ENCODE peak calls at places on chromosomes 16 and 17, in seven cellular contexts. N, O, L, E, C, F and Q are unnamed samples.

GRCh38 chr17:72034000-72034399 is 86.8 kb upstream of the SOX9 start:
- DNase-seq in F (no peak), L (no peak), C (no peak), N (no peak), O (no peak), E (no peak), Q (no peak)

GRCh38 chr17:76408037-76408849 is 23.8 kb downstream of the SPHK1 start:
- DNase-seq in L (peak; percentile 56), C (peak; percentile 51), N (peak; percentile 72), F (no peak), E (peak; percentile 23), O (no peak), Q (peak; percentile 75)

GRCh38 chr17:13393841-13394710 is 207.7 kb downstream of the HS3ST3A1 start:
- DNase-seq in F (no peak), L (peak; percentile 95), N (no peak), E (peak; percentile 64), O (no peak), C (peak; percentile 76), Q (no peak)

GRCh38 chr17:9175700-9176467 is 154.6 kb downstream of the NTN1 start:
- DNase-seq in F (no peak), C (no peak), N (no peak), O (no peak), L (no peak), E (no peak), Q (no peak)

GRCh38 chr16:83701494-83701893 is 106.3 kb upstream of the HSBP1 start:
- DNase-seq in O (no peak), E (no peak), N (no peak), L (peak; percentile 46), C (peak; percentile 40), F (no peak), Q (no peak)

GRCh38 chr16:47142469-47143328 is 1.0 kb downstream of the NETO2 start:
- DNase-seq in E (peak; percentile 10), C (peak; percentile 63), F (no peak), O (no peak), N (no peak), L (peak; percentile 62), Q (peak; percentile 52)

GRCh38 chr17:30600062-30600829 is 123.0 kb downstream of the GOSR1 start:
- DNase-seq in C (peak; percentile 81), F (no peak), L (peak; percentile 81), N (peak; percentile 90), O (peak; percentile 23), E (peak; percentile 62), Q (peak; percentile 84)

GRCh38 chr16:84919267-84919666 is 92.1 kb downstream of the ZDHHC7 start:
- DNase-seq in N (no peak), O (no peak), C (peak; percentile 34), L (no peak), E (no peak), F (no peak), Q (no peak)

GRCh38 chr16:56779956-56780355 is 50.0 kb downstream of the NUP93 start:
- DNase-seq in E (no peak), O (no peak), L (no peak), F (no peak), N (no peak), C (no peak), Q (no peak)

GRCh38 chr17:21272881-21273839 is 11.4 kb upstream of the MAP2K3 start:
- DNase-seq in E (no peak), F (no peak), C (no peak), L (no peak), O (no peak), N (no peak), Q (no peak)

GRCh38 chr17:20271016-20271610 is 196.2 kb downstream of the LGALS9B start:
- DNase-seq in O (no peak), L (no peak), F (no peak), E (no peak), C (no peak), N (no peak), Q (no peak)

GRCh38 chr17:78707016-78707415 is 75.1 kb downstream of the CYTH1 start:
- DNase-seq in E (no peak), C (peak; percentile 61), L (peak; percentile 38), F (no peak), O (no peak), N (no peak), Q (no peak)

GRCh38 chr17:75683467-75684041 is 16.4 kb downstream of the SAP30BP start:
- DNase-seq in F (no peak), N (no peak), E (peak; percentile 86), O (no peak), L (peak; percentile 82), C (peak; percentile 69), Q (no peak)

GRCh38 chr17:3004925-3005324 is 58.5 kb downstream of the OR1D5 start:
- DNase-seq in C (no peak), E (no peak), L (no peak), O (no peak), N (no peak), F (no peak), Q (no peak)

GRCh38 chr16:82133798-82134197 is 36.2 kb downstream of the MPHOSPH6 start:
- DNase-seq in F (no peak), N (no peak), O (no peak), L (no peak), E (no peak), C (no peak), Q (no peak)

GRCh38 chr16:74771656-74772315 is 2.8 kb downstream of the FA2H start:
- DNase-seq in N (no peak), O (no peak), E (no peak), C (no peak), F (no peak), L (no peak), Q (no peak)

GRCh38 chr17:41785876-41786226 is 660 bp downstream of the JUP start:
- DNase-seq in C (no peak), N (no peak), O (no peak), L (peak; percentile 51), E (no peak), F (no peak), Q (peak; percentile 40)

GRCh38 chr16:4395055-4395726 is 21.2 kb downstream of the CORO7 start:
- DNase-seq in C (no peak), L (no peak), N (no peak), O (no peak), E (no peak), F (no peak), Q (no peak)

GRCh38 chr17:6205525-6205924 is 135.3 kb downstream of the WSCD1 start:
- DNase-seq in F (no peak), C (no peak), L (no peak), E (no peak), N (no peak), O (no peak), Q (no peak)

DNA sequence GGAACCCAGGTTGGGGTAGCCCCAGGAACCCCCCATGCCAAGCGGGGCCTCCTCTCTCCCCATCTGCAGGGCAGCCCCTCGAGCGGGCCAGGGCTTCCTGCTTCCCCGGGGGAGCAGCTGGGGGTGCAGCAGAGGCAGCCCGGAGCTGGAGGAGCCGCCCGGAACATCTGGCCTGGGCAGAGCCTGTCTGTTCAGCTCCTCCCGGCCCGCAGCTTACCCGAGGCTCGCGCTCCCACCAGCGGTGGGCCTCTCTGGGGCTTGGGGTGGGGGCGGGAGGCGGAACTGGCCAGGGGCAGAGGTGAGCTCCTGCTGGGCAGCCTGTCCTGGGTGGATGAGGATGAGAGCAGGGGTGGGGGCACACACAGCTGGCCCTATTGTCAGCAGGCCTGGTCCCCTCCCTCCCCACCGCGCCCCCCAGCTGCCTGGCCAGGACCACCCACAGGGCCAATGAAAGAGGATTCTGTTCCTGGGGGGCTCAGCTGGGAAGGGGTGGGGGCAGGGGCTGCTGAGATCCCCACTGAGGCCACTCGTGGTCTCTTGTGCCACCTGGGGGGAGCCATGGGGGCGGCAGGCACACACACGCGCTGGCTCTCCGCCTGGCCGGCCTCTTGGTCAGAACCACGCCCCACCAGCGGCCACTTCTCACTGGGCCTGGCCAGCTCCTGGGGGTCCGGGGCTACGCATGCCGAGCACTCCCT is 34.7 kb downstream of the BAHCC1 start:
- DNase-seq in F (no peak), N (no peak), E (no peak), O (no peak), C (peak; percentile 56), L (peak; percentile 13), Q (no peak)
- TF ChIP-seq CTCF in F (no peak), N (no peak), E (peak; percentile 32), O (no peak), C (peak; percentile 38), L (no peak), Q (no peak)

GRCh38 chr17:64340557-64340956 is 50.1 kb downstream of the PECAM1 start:
- DNase-seq in F (no peak), O (no peak), E (no peak), L (no peak), N (no peak), C (no peak), Q (no peak)
- TF ChIP-seq CTCF in F (no peak), O (no peak), E (no peak), L (no peak), N (no peak), C (no peak), Q (no peak)

DNA sequence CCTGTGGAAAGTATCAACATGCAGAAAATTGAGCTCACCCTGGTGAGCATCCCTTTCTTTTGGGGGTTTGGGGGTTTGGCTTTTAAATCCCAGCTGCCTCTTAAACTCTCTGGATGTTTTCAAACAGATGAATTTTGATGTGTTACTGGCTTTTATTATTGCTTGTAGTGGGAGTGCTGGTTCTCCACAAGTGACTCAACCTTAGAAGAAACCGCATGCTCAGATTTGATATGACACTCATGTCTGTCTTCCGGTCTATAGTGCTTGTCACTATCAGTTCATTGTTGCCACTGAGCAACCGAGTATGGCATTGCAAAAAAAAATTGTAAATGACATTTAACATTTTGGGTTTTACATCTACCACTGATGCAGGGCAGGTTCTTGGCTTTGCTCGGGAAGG is 104.5 kb downstream of the HS3ST4 start:
- DNase-seq in O (no peak), C (no peak), F (no peak), N (no peak), L (no peak), E (no peak), Q (no peak)
- TF ChIP-seq CTCF in O (no peak), C (no peak), F (no peak), N (no peak), L (no peak), E (no peak), Q (no peak)

GRCh38 chr17:1620486-1620885 is 8.1 kb downstream of the SLC43A2 start:
- DNase-seq in L (no peak), O (no peak), F (no peak), N (no peak), E (no peak), C (no peak), Q (no peak)

GRCh38 chr17:1621273-1621954 is 7.2 kb downstream of the SLC43A2 start:
- DNase-seq in F (no peak), C (no peak), N (no peak), L (no peak), E (no peak), O (no peak), Q (no peak)

GRCh38 chr17:1623057-1623456 is 5.6 kb downstream of the SLC43A2 start:
- DNase-seq in C (no peak), F (no peak), O (no peak), N (no peak), L (no peak), E (no peak), Q (no peak)

GRCh38 chr17:1612400-1612799 is 16.2 kb downstream of the SLC43A2 start:
- DNase-seq in F (no peak), O (no peak), C (no peak), L (no peak), E (no peak), N (no peak), Q (no peak)

DNA sequence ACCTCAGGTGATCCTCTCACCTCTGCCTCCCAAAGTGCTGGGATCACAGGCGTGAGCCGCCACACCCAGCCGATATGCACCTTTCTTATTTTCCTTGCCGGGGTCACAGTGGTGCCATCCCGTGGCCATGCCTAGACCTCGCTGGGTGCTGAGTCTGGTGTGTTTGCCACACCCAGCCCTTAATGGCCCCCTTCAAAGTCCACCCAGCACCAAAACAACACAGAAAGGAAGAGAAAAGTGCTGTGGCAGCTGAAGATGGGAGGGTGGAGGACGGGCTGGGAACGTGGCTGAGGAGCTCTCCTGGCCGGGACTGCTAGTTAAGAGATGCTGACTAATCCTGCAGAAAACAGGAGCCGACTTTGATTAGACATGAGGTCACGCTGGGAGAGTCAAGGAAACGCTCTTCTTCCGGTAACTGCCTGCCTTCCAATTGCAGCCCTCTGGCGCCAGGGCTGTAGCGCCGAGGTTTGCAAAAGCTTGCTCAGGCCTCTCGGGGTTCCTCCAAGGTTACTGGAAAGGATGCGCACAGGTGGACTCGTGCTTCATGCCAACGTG is 10.9 kb downstream of the SLC43A2 start:
- DNase-seq in F (no peak), C (peak; percentile 48), N (no peak), L (peak; percentile 83), E (no peak), O (no peak), Q (no peak)
- TF ChIP-seq CTCF in F (no peak), C (no peak), N (no peak), L (no peak), E (no peak), O (no peak), Q (no peak)